ENCODE peak calls at places on chromosomes 2 and 18, in four cellular contexts. I, X, V and A are unnamed samples.
A peak's percentile ranks its signal among the peaks of the same experiment; 100 is the strongest.

GRCh38 chr2:113198790-113199612 is 25.2 kb downstream of the PSD4 start:
- DNase-seq in I (peak; percentile 95), X (peak; percentile 85), V (peak; percentile 28), A (no peak)

GRCh38 chr2:75729861-75730260 is 19.1 kb upstream of the GCFC2 start:
- DNase-seq in V (no peak), X (no peak), I (no peak), A (no peak)

GRCh38 chr2:157178865-157179264 is 78.6 kb upstream of the GALNT5 start:
- DNase-seq in X (no peak), V (no peak), I (no peak), A (no peak)

GRCh38 chr18:78984941-78985784 is 5.5 kb downstream of the SALL3 start:
- DNase-seq in X (peak; percentile 33), I (no peak), V (no peak), A (no peak)

GRCh38 chr2:182048088-182048487 is 62.4 kb downstream of the PPP1R1C start:
- DNase-seq in I (no peak), X (no peak), V (no peak), A (no peak)

GRCh38 chr2:231597014-231597611 is 4.4 kb downstream of the TEX44 start:
- DNase-seq in I (no peak), V (no peak), X (no peak), A (no peak)

GRCh38 chr2:20223345-20224190 is 1.4 kb downstream of the SDC1 start:
- DNase-seq in X (no peak), V (no peak), I (peak; percentile 79), A (no peak)

GRCh38 chr2:124810132-124810531 is 785.0 kb downstream of the CNTNAP5 start:
- DNase-seq in V (no peak), X (no peak), I (peak; percentile 45), A (no peak)

GRCh38 chr2:48248251-48248933 is 281.6 kb upstream of the STON1 start:
- DNase-seq in V (peak; percentile 11), I (no peak), X (no peak), A (no peak)

GRCh38 chr2:224324604-224325003 is 77.3 kb downstream of the FAM124B start:
- DNase-seq in I (no peak), V (no peak), X (no peak), A (no peak)

GRCh38 chr18:69647695-69648094 is 247.0 kb downstream of the DOK6 start:
- DNase-seq in V (no peak), X (no peak), I (no peak), A (no peak)

GRCh38 chr2:145617906-145618305 is 1098.0 kb upstream of the ZEB2 start:
- DNase-seq in I (no peak), V (no peak), X (no peak), A (no peak)

GRCh38 chr2:54274781-54275242 is 18.8 kb upstream of the TSPYL6 start:
- DNase-seq in V (no peak), I (no peak), X (no peak), A (no peak)

GRCh38 chr2:67834482-67834881 is 228.3 kb downstream of the C1D start:
- DNase-seq in V (no peak), X (no peak), I (no peak), A (peak; percentile 19)

GRCh38 chr2:98647636-98648035 is 39.2 kb downstream of the UNC50 start:
- DNase-seq in X (no peak), I (no peak), V (no peak), A (no peak)

GRCh38 chr2:43384143-43384542 is 157.7 kb upstream of the ZFP36L2 start:
- DNase-seq in V (no peak), I (no peak), X (no peak), A (no peak)

GRCh38 chr2:43379494-43379893 is 153.1 kb upstream of the ZFP36L2 start:
- DNase-seq in V (no peak), I (no peak), X (no peak), A (no peak)

GRCh38 chr2:43388371-43388770 is 162.0 kb upstream of the ZFP36L2 start:
- DNase-seq in X (no peak), I (no peak), V (no peak), A (no peak)

GRCh38 chr2:43387092-43388062 is 161.0 kb upstream of the ZFP36L2 start:
- DNase-seq in V (no peak), X (peak; percentile 44), I (no peak), A (no peak)

DNA sequence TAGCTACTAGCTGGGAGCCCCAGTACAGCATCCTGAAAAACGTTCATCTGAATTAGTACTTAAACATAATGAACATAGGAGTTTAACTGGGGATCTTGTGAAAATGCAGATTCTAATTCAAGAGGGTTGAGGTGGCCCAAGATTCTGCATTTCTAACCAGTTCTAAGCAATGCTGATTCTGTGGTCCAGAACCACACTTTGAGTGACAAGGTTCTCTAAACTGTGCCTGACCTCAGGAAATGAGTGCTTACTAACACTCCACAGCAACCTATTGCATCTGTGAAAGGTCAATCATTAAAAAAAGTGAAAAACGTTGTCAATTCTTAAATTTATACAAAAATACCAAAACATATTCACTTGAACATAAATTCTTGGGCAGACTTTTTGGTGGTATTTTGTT is 157.1 kb upstream of the ZFP36L2 start:
- DNase-seq in I (no peak), V (no peak), X (no peak), A (no peak)
- H3K4me3 ChIP-seq in I (no peak overlapping the region), V (no peak overlapping the region), X (no peak overlapping the region), A (no peak overlapping the region)

GRCh38 chr2:206263959-206264603 is 10.4 kb upstream of the ZDBF2 start:
- DNase-seq in V (no peak), I (no peak), X (no peak), A (no peak)

GRCh38 chr2:206257861-206258260 is 16.6 kb upstream of the ZDBF2 start:
- DNase-seq in I (no peak), X (no peak), V (no peak), A (peak; percentile 72)

GRCh38 chr2:206257345-206257744 is 17.1 kb upstream of the ZDBF2 start:
- DNase-seq in V (no peak), X (no peak), I (no peak), A (peak; percentile 62)

GRCh38 chr2:206259615-206260426 is 14.6 kb upstream of the ZDBF2 start:
- DNase-seq in I (no peak), V (no peak), X (no peak), A (peak; percentile 75)

DNA sequence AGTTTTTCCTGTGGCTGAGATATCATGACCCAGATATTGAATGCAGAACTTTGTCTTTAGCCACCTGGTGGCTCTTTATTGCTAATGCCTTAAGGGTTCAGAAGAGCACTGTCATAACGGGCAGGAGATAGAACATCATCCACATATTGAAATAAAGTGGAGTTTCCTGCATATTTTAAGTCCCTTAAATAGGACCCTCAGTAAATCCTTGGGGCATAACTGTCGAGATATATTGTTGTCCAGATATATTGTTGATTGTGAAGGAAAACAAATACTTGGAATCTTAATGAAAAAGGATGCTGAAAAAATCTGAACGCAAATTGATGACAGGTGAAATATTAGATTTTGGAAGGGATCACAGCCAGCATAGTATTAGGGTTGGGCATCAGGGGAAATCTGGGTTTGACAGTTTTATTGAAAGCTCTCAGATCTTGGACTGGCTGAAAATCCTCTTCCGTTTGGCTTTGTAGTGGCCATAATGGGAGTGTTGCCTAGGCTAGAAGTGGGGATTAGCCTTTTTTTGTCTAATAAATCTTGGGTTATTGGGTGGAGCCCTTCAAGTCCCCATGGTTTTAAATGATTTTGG is 13.9 kb upstream of the ZDBF2 start:
- DNase-seq in I (no peak), V (no peak), X (no peak), A (no peak)
- TF ChIP-seq CTCF in I (peak; percentile 26), V (peak; percentile 34), X (no peak), A (peak; percentile 38)

GRCh38 chr2:38750793-38751042 is 443 bp downstream of the SRSF7 start:
- DNase-seq in I (no peak), V (peak; percentile 42), X (peak; percentile 67), A (no peak)

GRCh38 chr2:38754049-38754448 is 2.9 kb upstream of the SRSF7 start:
- DNase-seq in X (no peak), I (no peak), V (no peak), A (no peak)

GRCh38 chr2:38751043-38751846 is at the start of gene SRSF7:
- DNase-seq in I (peak; percentile 99), V (peak; percentile 96), X (peak; percentile 97), A (peak; percentile 100)

GRCh38 chr2:38750011-38750792 is 959 bp downstream of the SRSF7 start:
- DNase-seq in X (peak; percentile 49), V (peak; percentile 47), I (no peak), A (no peak)

GRCh38 chr2:38751847-38752410 is 768 bp upstream of the SRSF7 start:
- DNase-seq in X (no peak), V (no peak), I (no peak), A (no peak)
- H3K4me3 ChIP-seq in X (peak overlapping the region; percentile 36), V (peak overlapping the region; percentile 72), I (peak overlapping the region; percentile 93), A (peak overlapping the region; percentile 91)

GRCh38 chr18:67140495-67140894 is 376.0 kb downstream of the DSEL start:
- DNase-seq in X (no peak), I (no peak), V (no peak), A (no peak)
- TF ChIP-seq CTCF in X (no peak), I (no peak), V (no peak), A (no peak)

GRCh38 chr2:176076063-176076462 is 7.7 kb downstream of the EVX2 start:
- DNase-seq in V (no peak), I (no peak), X (no peak), A (no peak)

GRCh38 chr2:176075476-176075875 is 8.3 kb downstream of the EVX2 start:
- DNase-seq in I (peak; percentile 57), X (no peak), V (no peak), A (no peak)

GRCh38 chr2:176072951-176073904 is 10.5 kb downstream of the EVX2 start:
- DNase-seq in V (no peak), X (no peak), I (peak; percentile 57), A (no peak)

GRCh38 chr2:176072292-176072669 is 11.5 kb downstream of the EVX2 start:
- DNase-seq in I (no peak), V (no peak), X (no peak), A (no peak)

DNA sequence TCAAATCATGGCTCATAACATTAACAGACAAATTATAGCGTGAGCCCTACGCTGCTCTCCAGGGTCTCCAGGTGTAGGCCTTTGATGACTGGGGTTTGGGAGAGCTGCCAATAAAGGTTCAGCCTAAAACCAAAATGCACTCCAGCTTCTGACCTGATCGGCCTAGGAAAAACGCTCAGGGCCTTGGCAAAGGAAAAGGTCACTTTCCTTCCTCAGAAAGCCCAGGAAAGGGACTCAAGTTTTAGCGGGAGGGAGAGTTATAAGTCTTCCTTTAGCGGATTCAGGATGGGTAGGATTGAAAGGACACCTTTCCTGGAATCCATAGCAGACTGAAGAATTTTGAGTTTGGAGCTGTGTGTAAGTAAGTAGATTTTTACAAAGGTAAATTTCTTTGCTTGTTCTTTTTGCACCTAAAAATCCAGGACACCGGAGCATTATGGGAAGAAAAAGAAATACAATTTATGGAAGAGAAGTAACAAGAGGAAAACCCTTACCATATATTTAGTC is 8.8 kb downstream of the EVX2 start:
- DNase-seq in I (no peak), X (no peak), V (no peak), A (no peak)
- H3K4me3 ChIP-seq in I (no peak overlapping the region), X (no peak overlapping the region), V (no peak overlapping the region), A (no peak overlapping the region)

GRCh38 chr2:32039447-32040219 is at the start of gene DPY30:
- DNase-seq in V (peak; percentile 84), X (peak; percentile 92), I (peak; percentile 94), A (peak; percentile 96)
- TF ChIP-seq CTCF in V (no peak), X (no peak), I (no peak), A (peak; percentile 14)